ENCODE peak calls at places on chromosomes 6 and 20, in four cellular contexts. B, H, Z and S are unnamed samples.

GRCh38 chr20:24966317-24967012 is 17.4 kb downstream of the CST7 start:
- DNase-seq in B (no peak), H (no peak), Z (no peak), S (no peak)

GRCh38 chr20:1463971-1464570 is 2.6 kb downstream of the NSFL1C start:
- DNase-seq in B (no peak), H (no peak), Z (no peak), S (no peak)

GRCh38 chr6:36634317-36634716 is 40.2 kb downstream of the SRSF3 start:
- DNase-seq in B (no peak), H (no peak), Z (no peak), S (no peak)

GRCh38 chr20:4795394-4795793 is 73.7 kb downstream of the PRND start:
- DNase-seq in B (no peak), H (peak; percentile 38), Z (peak; percentile 29), S (no peak)

GRCh38 chr6:26501482-26501986 is 1.4 kb downstream of the BTN1A1 start:
- DNase-seq in B (no peak), H (no peak), Z (no peak), S (peak; percentile 59)

GRCh38 chr20:62899633-62900051 is 26.7 kb downstream of the DIDO1 start:
- DNase-seq in B (no peak), H (no peak), Z (peak; percentile 66), S (no peak)

GRCh38 chr6:18317850-18318249 is 53.5 kb upstream of the DEK start:
- DNase-seq in B (no peak), H (no peak), Z (no peak), S (no peak)

GRCh38 chr6:152164957-152165356 is 357.5 kb downstream of the ESR1 start:
- DNase-seq in B (no peak), H (no peak), Z (no peak), S (no peak)

GRCh38 chr6:145960918-145961604 is 3.1 kb downstream of the SHPRH start:
- DNase-seq in B (no peak), H (no peak), Z (no peak), S (no peak)

GRCh38 chr6:141532211-141532610 is 600.5 kb upstream of the GJE1 start:
- DNase-seq in B (no peak), H (no peak), Z (no peak), S (no peak)

GRCh38 chr20:22532598-22532997 is 51.8 kb downstream of the FOXA2 start:
- DNase-seq in B (no peak), H (no peak), Z (no peak), S (no peak)

GRCh38 chr6:112253842-112254816 is at the start of gene LAMA4:
- DNase-seq in B (peak; percentile 67), H (no peak), Z (no peak), S (peak; percentile 39)

GRCh38 chr6:139198529-139199303 is 63.8 kb downstream of the HECA start:
- DNase-seq in B (no peak), H (no peak), Z (no peak), S (no peak)

GRCh38 chr20:2312876-2313275 is 17.1 kb downstream of the TGM3 start:
- DNase-seq in B (no peak), H (no peak), Z (no peak), S (no peak)

GRCh38 chr20:34824026-34824860 is 1.2 kb downstream of the NCOA6 start:
- DNase-seq in B (peak; percentile 60), H (peak; percentile 91), Z (peak; percentile 79), S (peak; percentile 72)

GRCh38 chr6:21505574-21505990 is 88.0 kb upstream of the SOX4 start:
- DNase-seq in B (no peak), H (no peak), Z (peak; percentile 83), S (no peak)

GRCh38 chr20:17650816-17651760 is 31.0 kb downstream of the RRBP1 start:
- DNase-seq in B (no peak), H (no peak), Z (no peak), S (no peak)

GRCh38 chr20:14986026-14986655 is 648.7 kb upstream of the FLRT3 start:
- DNase-seq in B (no peak), H (no peak), Z (peak; percentile 99), S (no peak)
- TF ChIP-seq ELF4 in B (no peak), H (no peak), Z (peak; percentile 72), S (no peak)

DNA sequence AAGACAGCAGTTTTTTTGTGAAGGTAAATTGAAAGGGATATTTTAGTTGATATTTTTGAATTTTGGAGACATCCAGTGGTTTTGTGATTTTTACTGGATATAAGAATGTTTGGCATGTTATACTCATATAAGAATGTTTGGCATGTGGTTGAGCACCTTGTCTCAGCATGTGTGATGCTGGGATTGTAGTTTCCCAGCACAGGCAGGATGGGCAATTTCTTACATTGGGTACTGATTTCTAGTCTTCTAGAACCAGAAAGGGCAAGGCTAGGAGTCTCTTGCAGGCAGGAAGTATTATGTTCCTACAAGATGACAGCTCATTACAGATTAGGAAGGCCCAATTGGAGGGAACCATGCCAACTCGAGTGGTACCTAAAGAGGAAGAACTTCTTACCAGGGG is 377.7 kb downstream of the UTRN start:
- DNase-seq in B (no peak), H (no peak), Z (no peak), S (no peak)
- TF ChIP-seq ELF4 in B (no peak), H (no peak), Z (no peak), S (no peak)

DNA sequence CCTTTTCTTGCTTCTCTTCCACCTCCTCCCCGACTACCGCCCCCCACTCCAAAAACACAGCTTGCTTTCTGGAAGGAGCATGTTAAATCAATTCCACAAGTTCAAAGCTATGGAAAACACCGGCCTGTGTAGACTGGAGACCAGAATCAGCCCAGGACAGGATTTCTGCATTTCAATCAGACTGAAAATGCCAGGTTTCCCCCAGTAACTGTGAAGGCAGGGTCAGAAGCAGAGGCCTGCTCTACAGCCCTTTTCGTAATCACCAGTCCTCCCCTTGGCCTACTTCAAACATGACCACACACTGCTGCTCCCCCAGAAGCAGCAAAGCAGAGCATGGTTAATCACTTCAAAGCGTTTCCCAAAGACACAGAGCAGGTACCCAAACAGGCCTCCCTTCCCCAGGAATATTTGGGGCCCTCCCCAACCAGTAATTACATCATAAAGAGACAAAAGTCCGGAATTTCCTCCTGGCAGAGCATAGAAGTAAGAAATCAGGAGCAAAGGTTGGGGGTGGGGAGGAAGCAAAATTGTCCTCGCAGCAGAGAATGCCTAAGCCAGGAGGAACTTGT is 38.4 kb downstream of the ZMYND8 start:
- DNase-seq in B (no peak), H (peak; percentile 43), Z (peak; percentile 94), S (peak; percentile 37)
- TF ChIP-seq ELF4 in B (no peak), H (no peak), Z (peak; percentile 65), S (no peak)

DNA sequence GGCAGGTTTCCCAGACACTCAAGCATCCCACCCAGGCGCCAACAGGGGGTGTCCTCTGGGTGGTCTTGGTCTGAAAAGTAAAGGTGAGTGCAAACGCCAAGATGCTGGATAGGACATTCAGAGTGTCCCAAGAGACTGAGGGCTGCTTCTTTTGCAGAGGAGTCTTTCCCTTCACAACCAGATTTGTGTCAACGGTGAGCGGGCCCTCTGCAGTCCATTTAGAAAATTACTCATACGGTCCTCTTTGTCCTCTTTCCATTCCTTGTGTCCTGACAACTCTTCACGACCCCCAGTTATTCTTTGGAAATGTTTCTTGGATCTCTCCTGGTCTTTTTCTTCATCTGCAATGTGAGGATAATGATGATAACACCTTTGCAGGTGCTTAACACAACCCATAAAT is 257.8 kb downstream of the CDC5L start:
- DNase-seq in B (peak; percentile 33), H (peak; percentile 23), Z (no peak), S (no peak)
- TF ChIP-seq ELF4 in B (no peak), H (no peak), Z (no peak), S (no peak)

GRCh38 chr6:13922750-13923149 is 2.0 kb upstream of the RNF182 start:
- DNase-seq in B (no peak), H (no peak), Z (no peak), S (no peak)

GRCh38 chr6:13924949-13925881 is at the start of gene RNF182:
- DNase-seq in B (peak; percentile 82), H (peak; percentile 84), Z (no peak), S (no peak)

GRCh38 chr6:13926378-13926777 is 1.6 kb downstream of the RNF182 start:
- DNase-seq in B (no peak), H (no peak), Z (no peak), S (no peak)

GRCh38 chr6:13923527-13924145 is 1.1 kb upstream of the RNF182 start:
- DNase-seq in B (no peak), H (peak; percentile 75), Z (no peak), S (no peak)

GRCh38 chr6:13924146-13924948 is 405 bp upstream of the RNF182 start:
- DNase-seq in B (peak; percentile 30), H (peak; percentile 78), Z (no peak), S (peak; percentile 71)
- TF ChIP-seq ELF4 in B (no peak), H (no peak), Z (no peak), S (no peak)

GRCh38 chr6:82739266-82739665 is 326.4 kb downstream of the UBE3D start:
- DNase-seq in B (no peak), H (no peak), Z (no peak), S (no peak)
- TF ChIP-seq ELF4 in B (no peak), H (no peak), Z (no peak), S (no peak)

DNA sequence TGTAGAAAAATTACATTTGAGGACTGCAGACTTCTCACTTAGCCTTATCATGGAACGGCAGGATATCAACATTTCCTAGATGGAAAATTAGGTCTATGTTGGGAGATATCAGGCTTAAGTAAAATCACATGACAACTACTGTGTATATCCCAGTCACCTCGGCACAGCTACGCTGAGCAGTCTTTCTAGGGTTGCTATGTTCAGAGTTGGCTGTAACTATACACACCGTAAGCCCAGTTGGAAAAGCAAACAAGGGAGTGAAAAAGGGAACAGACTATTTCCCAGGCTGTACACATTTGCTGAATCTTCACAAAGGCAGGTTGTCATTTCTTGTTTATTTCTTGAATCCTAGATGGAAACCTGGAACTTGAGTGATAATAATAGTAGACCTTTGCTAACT is 80.7 kb upstream of the PTPRK start:
- DNase-seq in B (no peak), H (no peak), Z (no peak), S (no peak)
- TF ChIP-seq ELF4 in B (no peak), H (no peak), Z (no peak), S (no peak)

GRCh38 chr6:135185483-135185882 is 4.4 kb downstream of the MYB start:
- DNase-seq in B (no peak), H (peak; percentile 70), Z (no peak), S (no peak)
- TF ChIP-seq ELF4 in B (no peak), H (no peak), Z (no peak), S (no peak)

GRCh38 chr6:95785785-95786184 is 208.4 kb downstream of the MANEA start:
- DNase-seq in B (no peak), H (no peak), Z (no peak), S (no peak)

GRCh38 chr6:95786802-95787201 is 209.5 kb downstream of the MANEA start:
- DNase-seq in B (no peak), H (no peak), Z (no peak), S (no peak)

GRCh38 chr6:95794749-95795148 is 217.4 kb downstream of the MANEA start:
- DNase-seq in B (no peak), H (no peak), Z (no peak), S (no peak)

GRCh38 chr6:95795927-95796326 is 218.6 kb downstream of the MANEA start:
- DNase-seq in B (no peak), H (no peak), Z (peak; percentile 46), S (no peak)

GRCh38 chr6:95790787-95791186 is 213.5 kb downstream of the MANEA start:
- DNase-seq in B (no peak), H (no peak), Z (peak; percentile 12), S (no peak)
- TF ChIP-seq ELF4 in B (no peak), H (no peak), Z (no peak), S (no peak)